ENCODE peak calls at places on chromosomes 13 and 19, in seven cellular contexts. B is LoVo; H is fibroblast of lung; K is Peyer's patch; N is CD8-positive, alpha-beta T cell; S is lung microvascular endothelial cell; V is HFF-Myc. E is an unnamed sample.

GRCh38 chr19:47381653-47382279 is 32.7 kb downstream of the DHX34 start:
- DNase-seq in B (no peak), H (no peak), K (peak; percentile 57), N (no peak), S (no peak), V (no peak), E (no peak)

GRCh38 chr19:50205681-50206138 is 2.3 kb downstream of the MYH14 start:
- DNase-seq in B (peak; percentile 71), H (no peak), K (no peak), N (no peak), S (no peak), V (no peak), E (peak; percentile 73)

GRCh38 chr19:913080-913748 is at the start of gene R3HDM4:
- DNase-seq in B (peak; percentile 72), H (peak; percentile 44), K (peak; percentile 80), N (peak; percentile 61), S (peak; percentile 66), V (no peak), E (peak; percentile 74)

GRCh38 chr13:100106005-100106404 is 17.1 kb downstream of the PCCA start:
- DNase-seq in B (no peak), H (no peak), K (no peak), N (no peak), S (no peak), V (no peak), E (no peak)

GRCh38 chr13:64272681-64273080 is 2857.0 kb upstream of the PCDH20 start:
- DNase-seq in B (no peak), H (no peak), K (no peak), N (no peak), S (no peak), V (no peak), E (no peak)

GRCh38 chr19:36246006-36246391 is 31.1 kb downstream of the ZNF146 start:
- DNase-seq in B (no peak), H (no peak), K (no peak), N (no peak), S (no peak), V (no peak), E (no peak)

GRCh38 chr13:45464687-45465453 is at the start of gene COG3:
- DNase-seq in B (peak; percentile 95), H (peak; percentile 97), K (peak; percentile 94), N (peak; percentile 86), S (peak; percentile 96), V (peak; percentile 93), E (peak; percentile 95)

GRCh38 chr19:37933965-37934364 is 27.0 kb downstream of the SIPA1L3 start:
- DNase-seq in B (no peak), H (no peak), K (no peak), N (no peak), S (peak; percentile 63), V (no peak), E (peak; percentile 87)

GRCh38 chr19:17753976-17754375 is 2.7 kb downstream of the FCHO1 start:
- DNase-seq in B (no peak), H (no peak), K (no peak), N (no peak), S (no peak), V (no peak), E (no peak)

GRCh38 chr13:72726721-72727416 is 560 bp downstream of the MZT1 start:
- DNase-seq in B (peak; percentile 37), H (peak; percentile 5), K (peak; percentile 43), N (no peak), S (peak; percentile 12), V (no peak), E (no peak)

GRCh38 chr19:11580665-11581418 is 3.4 kb upstream of the ACP5 start:
- DNase-seq in B (no peak), H (no peak), K (no peak), N (no peak), S (peak; percentile 61), V (no peak), E (no peak)

GRCh38 chr13:80870186-80870585 is 529.3 kb upstream of the SPRY2 start:
- DNase-seq in B (no peak), H (no peak), K (no peak), N (no peak), S (no peak), V (no peak), E (no peak)

GRCh38 chr13:21528616-21529015 is 69.5 kb upstream of the ZDHHC20 start:
- DNase-seq in B (no peak), H (no peak), K (no peak), N (no peak), S (no peak), V (no peak), E (no peak)